ENCODE peak calls at places on chromosome 4, in four cellular contexts. K is A549, R is HepG2, Q is WTC11. X is an unnamed sample.

GRCh38 chr4:55143858-55144257 is 18.5 kb upstream of the KDR start:
- DNase-seq in K (no peak), R (no peak), Q (no peak), X (no peak)

GRCh38 chr4:85883180-85883579 is 408.2 kb downstream of the ARHGAP24 start:
- DNase-seq in K (no peak), R (no peak), Q (no peak), X (no peak)

GRCh38 chr4:74768857-74769525 is 25.3 kb downstream of the BTC start:
- DNase-seq in K (peak; percentile 52), R (peak; percentile 32), Q (no peak), X (no peak)

GRCh38 chr4:124337874-124338273 is 374.7 kb downstream of the ANKRD50 start:
- DNase-seq in K (no peak), R (no peak), Q (no peak), X (no peak)

GRCh38 chr4:102344520-102344954 is 745 bp downstream of the SLC39A8 start:
- DNase-seq in K (peak; percentile 57), R (no peak), Q (peak; percentile 67), X (peak; percentile 66)

GRCh38 chr4:129676934-129677333 is 581.0 kb downstream of the C4orf33 start:
- DNase-seq in K (no peak), R (no peak), Q (no peak), X (no peak)

GRCh38 chr4:102842367-102842766 is 15.0 kb upstream of the UBE2D3 start:
- DNase-seq in K (no peak), R (no peak), Q (no peak), X (no peak)

GRCh38 chr4:172680701-172681100 is 487.9 kb upstream of the GALNT7 start:
- DNase-seq in K (no peak), R (no peak), Q (no peak), X (no peak)

GRCh38 chr4:183485411-183486160 is 19.3 kb upstream of the ING2 start:
- DNase-seq in K (no peak), R (no peak), Q (no peak), X (no peak)

GRCh38 chr4:120156115-120156718 is 89.6 kb upstream of the MAD2L1 start:
- DNase-seq in K (peak; percentile 79), R (peak; percentile 58), Q (no peak), X (peak; percentile 17)

GRCh38 chr4:147964519-147964918 is 232.6 kb downstream of the ARHGAP10 start:
- DNase-seq in K (no peak), R (no peak), Q (no peak), X (no peak)

GRCh38 chr4:180598281-180598680 is 1644.9 kb upstream of the TENM3 start:
- DNase-seq in K (no peak), R (no peak), Q (no peak), X (no peak)

GRCh38 chr4:148240241-148240640 is 202.0 kb downstream of the NR3C2 start:
- DNase-seq in K (no peak), R (no peak), Q (no peak), X (no peak)

GRCh38 chr4:177596035-177596434 is 153.8 kb upstream of the AGA start:
- DNase-seq in K (peak; percentile 48), R (peak; percentile 2), Q (peak; percentile 15), X (peak; percentile 28)

GRCh38 chr4:88859191-88859812 is 161.7 kb upstream of the NAP1L5 start:
- DNase-seq in K (no peak), R (no peak), Q (no peak), X (no peak)

GRCh38 chr4:163332526-163333405 is at the start of gene NPY1R:
- DNase-seq in K (peak; percentile 73), R (peak; percentile 24), Q (peak; percentile 78), X (peak; percentile 76)

GRCh38 chr4:99642725-99643489 is 14.7 kb downstream of the C4orf54 start:
- DNase-seq in K (no peak), R (no peak), Q (no peak), X (no peak)

GRCh38 chr4:2076908-2077534 is 17.9 kb downstream of the NAT8L start:
- DNase-seq in K (no peak), R (peak; percentile 74), Q (no peak), X (no peak)

GRCh38 chr4:75672461-75673026 is 667 bp downstream of the G3BP2 start:
- DNase-seq in K (peak; percentile 46), R (peak; percentile 36), Q (peak; percentile 60), X (peak; percentile 58)

GRCh38 chr4:85393201-85393600 is 81.7 kb upstream of the ARHGAP24 start:
- DNase-seq in K (no peak), R (no peak), Q (no peak), X (no peak)

GRCh38 chr4:35934370-35934981 is 309.8 kb downstream of the ARAP2 start:
- DNase-seq in K (peak; percentile 9), R (peak; percentile 7), Q (no peak), X (no peak)

GRCh38 chr4:68283714-68284113 is 38.2 kb upstream of the TMPRSS11B start:
- DNase-seq in K (no peak), R (no peak), Q (no peak), X (no peak)

GRCh38 chr4:118740869-118741268 is 55.7 kb downstream of the METTL14 start:
- DNase-seq in K (no peak), R (no peak), Q (no peak), X (peak; percentile 17)

GRCh38 chr4:20428410-20429160 is 176.9 kb downstream of the SLIT2 start:
- DNase-seq in K (peak; percentile 1), R (no peak), Q (no peak), X (no peak)

GRCh38 chr4:119506761-119507160 is 121.8 kb downstream of the PDE5A start:
- DNase-seq in K (no peak), R (no peak), Q (no peak), X (no peak)

GRCh38 chr4:82005153-82005552 is 368.6 kb downstream of the HNRNPD start:
- DNase-seq in K (no peak), R (no peak), Q (no peak), X (no peak)

GRCh38 chr4:1723131-1723801 is 1.9 kb downstream of the TACC3 start:
- DNase-seq in K (no peak), R (no peak), Q (no peak), X (no peak)

GRCh38 chr4:105714932-105715331 is 6.3 kb downstream of the GSTCD start:
- DNase-seq in K (no peak), R (no peak), Q (no peak), X (no peak)

GRCh38 chr4:37904824-37905223 is 13.9 kb downstream of the TBC1D1 start:
- DNase-seq in K (no peak), R (no peak), Q (no peak), X (no peak)

GRCh38 chr4:118683513-118683912 is 1.7 kb upstream of the METTL14 start:
- DNase-seq in K (peak; percentile 28), R (peak; percentile 49), Q (no peak), X (peak; percentile 27)

GRCh38 chr4:184255361-184255760 is 37.7 kb upstream of the ENPP6 start:
- DNase-seq in K (no peak), R (no peak), Q (no peak), X (no peak)

GRCh38 chr4:167210166-167210565 is 24.1 kb downstream of the SPOCK3 start:
- DNase-seq in K (no peak), R (no peak), Q (no peak), X (no peak)

GRCh38 chr4:121330180-121330665 is 50.6 kb downstream of the QRFPR start:
- DNase-seq in K (no peak), R (no peak), Q (no peak), X (no peak)

GRCh38 chr4:79935264-79935663 is 137.8 kb downstream of the ANTXR2 start:
- DNase-seq in K (no peak), R (peak; percentile 15), Q (no peak), X (no peak)

GRCh38 chr4:147019061-147019460 is 73.4 kb upstream of the TTC29 start:
- DNase-seq in K (peak; percentile 53), R (peak; percentile 47), Q (peak; percentile 74), X (peak; percentile 57)

GRCh38 chr4:3276961-3277360 is 15.9 kb upstream of the RGS12 start:
- DNase-seq in K (no peak), R (no peak), Q (peak; percentile 8), X (no peak)

GRCh38 chr4:186392017-186392416 is 126.0 kb downstream of the F11 start:
- DNase-seq in K (no peak), R (no peak), Q (no peak), X (no peak)

DNA sequence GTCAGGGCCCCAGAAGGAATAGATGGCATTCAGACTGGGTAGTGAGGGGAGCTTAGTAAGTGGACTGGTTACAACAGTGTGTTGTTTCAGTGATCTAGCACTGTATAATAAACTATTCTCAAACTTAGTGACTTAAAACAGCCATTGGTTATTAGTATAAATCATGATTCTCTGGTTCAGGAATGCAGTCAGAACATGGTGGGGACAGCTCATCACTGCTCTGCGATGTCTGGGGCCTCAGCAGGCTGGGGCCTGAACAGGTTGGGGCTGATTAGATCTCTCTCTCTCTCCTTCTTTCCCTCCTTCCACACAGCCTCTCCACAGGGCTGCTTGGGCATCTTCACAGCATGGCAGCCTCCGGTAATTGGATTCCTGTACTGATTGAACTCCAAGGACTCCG is 160.4 kb downstream of the GATB start:
- DNase-seq in K (no peak), R (no peak), Q (no peak), X (no peak)
- TF ChIP-seq NR3C1 in K (no peak), R (no peak), Q (no peak), X (no peak)

DNA sequence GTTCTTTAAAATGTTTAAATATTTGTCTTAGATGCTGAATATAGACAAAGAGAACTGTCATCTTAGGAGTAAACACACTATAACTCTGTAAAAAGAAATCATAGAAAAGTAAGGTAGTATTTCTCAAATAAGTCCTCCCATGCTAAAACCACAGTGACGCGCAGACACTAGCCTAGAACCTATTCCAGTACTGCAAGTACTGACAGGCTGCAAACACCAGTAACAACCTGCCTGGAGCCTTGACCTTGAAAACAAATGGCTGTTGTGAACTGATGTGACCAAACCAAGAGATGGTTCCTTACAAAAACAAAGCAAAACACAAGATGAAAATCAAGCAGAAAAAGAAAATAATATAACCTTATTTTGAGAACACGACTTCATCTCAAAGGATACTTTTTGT is 8.5 kb downstream of the TIFA start:
- DNase-seq in K (no peak), R (no peak), Q (no peak), X (no peak)
- TF ChIP-seq NR3C1 in K (no peak), R (no peak), Q (no peak), X (no peak)

DNA sequence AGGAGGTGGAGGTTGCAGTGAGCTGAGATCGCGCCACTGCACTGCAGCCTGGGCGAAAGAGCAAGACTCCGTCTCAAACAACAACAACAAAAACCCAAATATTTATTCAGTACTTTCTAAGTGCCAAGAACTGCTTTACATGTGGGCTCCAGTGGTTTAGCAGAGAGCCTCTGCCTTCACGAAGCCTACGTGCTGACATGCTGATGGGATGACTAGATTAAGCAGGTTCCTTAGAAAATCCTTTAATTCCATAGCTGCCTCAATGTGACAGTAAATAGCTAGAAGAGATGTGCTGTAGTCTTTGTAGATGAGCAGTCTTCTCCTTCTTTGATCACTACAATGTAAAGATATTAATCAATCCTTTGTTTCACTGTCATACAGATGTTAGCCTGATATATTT is 49.6 kb downstream of the TAPT1 start:
- DNase-seq in K (no peak), R (no peak), Q (no peak), X (no peak)
- TF ChIP-seq NR3C1 in K (no peak), R (no peak), Q (no peak), X (no peak)

GRCh38 chr4:90730752-90731151 is 603.6 kb downstream of the CCSER1 start:
- DNase-seq in K (no peak), R (no peak), Q (no peak), X (no peak)

GRCh38 chr4:90733211-90733610 is 606.0 kb downstream of the CCSER1 start:
- DNase-seq in K (no peak), R (no peak), Q (no peak), X (no peak)

DNA sequence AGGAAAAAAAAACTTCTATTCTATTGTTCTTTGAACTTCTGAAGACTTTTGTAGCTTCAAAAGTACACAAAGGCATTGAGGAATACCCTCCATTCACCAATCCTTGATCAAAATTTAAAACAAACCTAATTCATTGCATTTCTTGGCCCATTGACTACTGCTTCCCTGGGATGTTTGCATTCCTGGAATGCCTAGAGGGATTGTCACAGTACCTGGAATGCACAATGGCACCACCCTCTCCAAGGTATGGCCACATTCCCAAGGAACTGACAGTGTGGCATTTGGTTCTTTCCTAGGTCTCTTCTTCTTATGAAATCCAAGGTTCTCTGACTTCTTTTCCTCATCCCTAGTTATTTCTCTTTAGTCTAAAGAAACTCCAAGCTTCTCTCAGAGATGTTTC is 600.7 kb downstream of the CCSER1 start:
- DNase-seq in K (peak; percentile 47), R (no peak), Q (peak; percentile 62), X (no peak)
- TF ChIP-seq NR3C1 in K (no peak), R (no peak), Q (no peak), X (no peak)

X was measured in K562.